ENCODE peak calls at places on chromosomes 12 and 14, in nine cellular contexts. E is Peyer's patch; J is CD4-positive, alpha-beta T cell; O is A673; V is ascending aorta; D is astrocyte; R is osteocyte; A is HepG2; Q is lower leg skin. G is an unnamed sample.

GRCh38 chr14:88005978-88006851 is 1.3 kb downstream of the GPR65 start:
- DNase-seq in R (no peak), D (peak; percentile 46), J (peak; percentile 44), Q (no peak), V (peak; percentile 66), E (peak; percentile 85), O (no peak), A (no peak), G (peak; percentile 79)

GRCh38 chr14:22837750-22838538 is 1.6 kb downstream of the MMP14 start:
- DNase-seq in Q (peak; percentile 83), E (peak; percentile 70), D (peak; percentile 41), J (no peak), R (no peak), A (no peak), V (peak; percentile 85), O (peak; percentile 55), G (no peak)

GRCh38 chr14:89011727-89012271 is 187.3 kb downstream of the TTC8 start:
- DNase-seq in J (no peak), E (no peak), R (no peak), D (no peak), Q (no peak), A (no peak), V (no peak), O (no peak), G (no peak)

GRCh38 chr12:25769076-25769945 is 189.2 kb upstream of the RASSF8 start:
- DNase-seq in V (no peak), R (no peak), O (no peak), D (peak; percentile 93), Q (no peak), E (no peak), J (no peak), A (no peak), G (no peak)

GRCh38 chr12:1680804-1681492 is 9.9 kb upstream of the ADIPOR2 start:
- DNase-seq in V (no peak), O (no peak), Q (no peak), A (no peak), D (no peak), E (peak; percentile 67), J (no peak), R (no peak), G (no peak)

GRCh38 chr12:83468988-83469908 is 782.5 kb downstream of the TMTC2 start:
- DNase-seq in E (no peak), Q (no peak), V (no peak), A (no peak), R (no peak), O (no peak), D (peak; percentile 6), J (no peak), G (no peak)

GRCh38 chr12:5433081-5433839 is 1.4 kb downstream of the NTF3 start:
- DNase-seq in Q (no peak), O (no peak), R (no peak), J (no peak), D (no peak), V (no peak), E (no peak), A (no peak), G (no peak)

GRCh38 chr14:101912841-101913240 is 51.5 kb upstream of the DYNC1H1 start:
- DNase-seq in R (no peak), J (no peak), A (no peak), V (no peak), E (no peak), Q (no peak), D (no peak), O (no peak), G (no peak)

GRCh38 chr12:27436029-27436428 is 10.5 kb upstream of the SMCO2 start:
- DNase-seq in D (no peak), A (peak; percentile 32), J (no peak), V (no peak), Q (no peak), O (no peak), E (no peak), R (no peak), G (no peak)

GRCh38 chr12:27437839-27438238 is 8.7 kb upstream of the SMCO2 start:
- DNase-seq in E (no peak), J (no peak), Q (no peak), R (no peak), V (no peak), O (no peak), D (no peak), A (no peak), G (no peak)

GRCh38 chr12:27436768-27437167 is 9.8 kb upstream of the SMCO2 start:
- DNase-seq in J (no peak), E (no peak), D (no peak), A (no peak), Q (no peak), R (no peak), O (no peak), V (no peak), G (no peak)

GRCh38 chr12:27431185-27431584 is 15.4 kb upstream of the SMCO2 start:
- DNase-seq in J (no peak), O (no peak), A (no peak), V (no peak), R (no peak), D (no peak), E (no peak), Q (no peak), G (no peak)

GRCh38 chr12:27434673-27435565 is 11.6 kb upstream of the SMCO2 start:
- DNase-seq in O (peak; percentile 7), J (no peak), D (no peak), V (no peak), E (no peak), Q (no peak), A (no peak), R (no peak), G (no peak)
- TF ChIP-seq CTCF in O (peak; percentile 60), J (peak; percentile 47), D (peak; percentile 43), V (no peak), E (no peak), Q (no peak), A (peak; percentile 39), R (peak; percentile 57), G (peak; percentile 63)

GRCh38 chr12:131754184-131754583 is 43.3 kb downstream of the SFSWAP start:
- DNase-seq in E (no peak), A (no peak), J (no peak), Q (no peak), V (no peak), R (no peak), O (no peak), D (no peak), G (no peak)

GRCh38 chr12:131757111-131757510 is 46.2 kb downstream of the SFSWAP start:
- DNase-seq in O (no peak), D (no peak), A (no peak), V (no peak), R (no peak), E (no peak), J (no peak), Q (no peak), G (no peak)

GRCh38 chr12:131753757-131754156 is 42.9 kb downstream of the SFSWAP start:
- DNase-seq in Q (no peak), E (no peak), R (no peak), O (no peak), J (no peak), V (no peak), A (no peak), D (no peak), G (no peak)

GRCh38 chr12:131756441-131756840 is 45.6 kb downstream of the SFSWAP start:
- DNase-seq in A (no peak), O (no peak), Q (no peak), D (no peak), E (no peak), R (no peak), J (no peak), V (no peak), G (no peak)

DNA sequence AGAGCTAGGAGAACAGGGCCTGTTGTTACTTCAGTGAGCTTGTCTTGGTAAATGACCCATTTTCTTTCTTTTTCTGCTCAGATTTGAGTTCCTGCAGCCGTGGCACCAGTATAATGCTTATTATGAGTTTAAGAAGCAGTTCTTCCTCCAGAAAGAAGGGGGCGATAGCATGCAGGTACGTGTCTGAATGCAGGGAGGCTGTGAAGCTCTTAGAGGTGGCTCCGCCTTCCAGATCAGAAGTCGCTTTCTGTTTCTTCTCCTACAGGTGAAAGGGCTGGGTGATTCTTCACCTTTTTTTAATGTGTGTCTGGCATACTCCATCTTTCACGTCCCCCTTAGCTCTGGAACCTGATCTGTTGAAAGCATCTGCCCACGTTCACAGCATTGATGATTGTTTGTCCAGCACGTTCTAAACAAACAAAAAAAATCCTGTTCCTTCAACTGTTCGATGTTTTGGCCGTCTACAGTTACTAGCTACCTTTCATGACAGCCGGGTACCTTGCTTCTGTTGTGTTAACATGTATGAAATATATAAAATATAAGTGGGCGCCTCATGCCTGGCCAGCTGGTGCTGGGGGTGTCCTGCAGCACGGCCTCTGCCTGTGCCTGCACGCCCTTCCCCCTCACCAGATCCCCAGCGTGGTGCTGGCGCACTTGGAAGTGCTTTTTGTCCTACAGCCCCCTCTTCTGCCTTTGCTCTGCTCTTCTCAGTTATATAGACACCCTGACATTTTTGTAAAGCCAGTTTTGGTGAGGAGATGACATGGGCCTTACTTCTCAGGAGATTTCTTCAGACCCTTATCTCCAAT is 44.6 kb downstream of the SFSWAP start:
- DNase-seq in A (peak; percentile 61), D (no peak), J (no peak), V (no peak), O (peak; percentile 68), R (no peak), E (no peak), Q (no peak), G (no peak)
- TF ChIP-seq CTCF in A (peak; percentile 66), D (peak; percentile 25), J (peak; percentile 34), V (no peak), O (peak; percentile 71), R (peak; percentile 45), E (no peak), Q (no peak), G (peak; percentile 63)

GRCh38 chr14:66623838-66624237 is 115.9 kb downstream of the GPHN start:
- DNase-seq in O (no peak), A (no peak), D (no peak), E (no peak), R (no peak), Q (no peak), V (no peak), J (no peak), G (no peak)

GRCh38 chr14:66619952-66620351 is 112.0 kb downstream of the GPHN start:
- DNase-seq in O (no peak), J (no peak), V (no peak), E (no peak), A (no peak), R (no peak), Q (no peak), D (no peak), G (no peak)

GRCh38 chr14:66628646-66629045 is 120.7 kb downstream of the GPHN start:
- DNase-seq in D (no peak), A (no peak), V (no peak), E (no peak), O (no peak), R (no peak), Q (no peak), J (no peak), G (no peak)

GRCh38 chr14:66624319-66624937 is 116.5 kb downstream of the GPHN start:
- DNase-seq in D (peak; percentile 36), J (peak; percentile 7), E (peak; percentile 60), A (peak; percentile 53), O (peak; percentile 71), R (no peak), V (no peak), Q (no peak), G (no peak)
- TF ChIP-seq CTCF in D (peak; percentile 77), J (peak; percentile 41), E (peak; percentile 68), A (peak; percentile 77), O (peak; percentile 74), R (peak; percentile 79), V (peak; percentile 17), Q (no peak), G (peak; percentile 19)

DNA sequence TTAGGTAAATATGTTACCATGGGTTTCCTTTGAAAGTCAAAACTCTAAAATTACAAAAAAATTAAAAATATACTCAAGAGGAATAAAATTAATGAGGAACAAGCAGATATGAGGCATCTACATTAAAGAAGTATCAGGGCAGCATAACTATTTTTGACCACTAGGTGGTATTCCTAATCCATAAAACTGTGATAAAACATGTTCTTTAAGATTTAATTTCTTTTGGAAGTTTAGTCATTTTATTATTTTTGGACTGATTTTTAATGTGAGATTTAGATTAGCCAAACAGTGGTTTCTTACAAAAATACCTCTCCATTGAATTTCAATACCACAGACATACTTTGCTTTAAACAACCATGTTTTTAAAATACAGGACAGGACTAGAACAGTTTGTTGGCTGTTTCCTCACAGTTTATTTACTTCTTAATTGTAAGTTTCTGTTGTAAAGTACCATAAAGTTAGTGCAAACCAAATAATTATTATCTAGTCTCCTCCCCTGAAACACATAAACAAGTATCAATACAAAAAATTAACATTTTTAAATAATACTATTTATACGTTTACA is 49.8 kb downstream of the NTS start:
- DNase-seq in A (no peak), V (no peak), O (peak; percentile 50), J (no peak), Q (no peak), E (no peak), R (no peak), D (peak; percentile 42), G (no peak)
- TF ChIP-seq CTCF in A (peak; percentile 26), V (peak; percentile 16), O (peak; percentile 74), J (no peak), Q (no peak), E (peak; percentile 43), R (peak; percentile 73), D (peak; percentile 53), G (peak; percentile 59)

G was measured in CD14-positive monocyte.